ENCODE peak calls at places on chromosomes 7 and 10, in four cellular contexts. One of them, this sample, is unnamed.

GRCh38 chr7:98795741-98796493 is 73.9 kb downstream of the TMEM130 start:
- DNase-seq in RKO: peak
- DNase-seq in AG09309: no peak
- DNase-seq in AG04450: no peak
- DNase-seq in this sample: no peak

GRCh38 chr7:46630031-46630430 is 709.0 kb upstream of the IGFBP3 start:
- DNase-seq in RKO: no peak
- DNase-seq in AG04450: peak
- DNase-seq in AG09309: no peak
- DNase-seq in this sample: no peak

GRCh38 chr10:18400201-18400910 is 251.0 kb downstream of the NSUN6 start:
- DNase-seq in RKO: no peak
- DNase-seq in AG04450: no peak
- DNase-seq in AG09309: no peak
- DNase-seq in this sample: no peak

GRCh38 chr7:142626420-142627035 is 122.7 kb upstream of the PRSS1 start:
- DNase-seq in AG04450: no peak
- DNase-seq in RKO: peak
- DNase-seq in AG09309: no peak
- DNase-seq in this sample: no peak

GRCh38 chr10:13056461-13057077 is 43.4 kb upstream of the OPTN start:
- DNase-seq in RKO: peak
- DNase-seq in AG04450: peak
- DNase-seq in AG09309: no peak
- DNase-seq in this sample: no peak

GRCh38 chr10:63146503-63146902 is 13.4 kb downstream of the NRBF2 start:
- DNase-seq in AG09309: no peak
- DNase-seq in RKO: no peak
- DNase-seq in AG04450: no peak
- DNase-seq in this sample: no peak

GRCh38 chr10:85492684-85493083 is 873.9 kb downstream of the GRID1 start:
- DNase-seq in AG04450: no peak
- DNase-seq in AG09309: no peak
- DNase-seq in RKO: no peak
- DNase-seq in this sample: no peak

GRCh38 chr7:82631998-82632397 is 188.4 kb upstream of the CACNA2D1 start:
- DNase-seq in AG04450: no peak
- DNase-seq in RKO: no peak
- DNase-seq in AG09309: no peak
- DNase-seq in this sample: no peak

GRCh38 chr7:108028111-108028510 is 25.1 kb upstream of the LAMB1 start:
- DNase-seq in AG09309: no peak
- DNase-seq in AG04450: no peak
- DNase-seq in RKO: no peak
- DNase-seq in this sample: no peak

GRCh38 chr7:12796397-12797136 is 109.1 kb downstream of the ARL4A start:
- DNase-seq in AG04450: no peak
- DNase-seq in RKO: no peak
- DNase-seq in AG09309: no peak
- DNase-seq in this sample: no peak

GRCh38 chr10:123582084-123582989 is 83.8 kb upstream of the GPR26 start:
- DNase-seq in AG04450: no peak
- DNase-seq in AG09309: peak
- DNase-seq in RKO: peak
- DNase-seq in this sample: no peak

GRCh38 chr7:135602304-135602703 is 44.6 kb downstream of the NUP205 start:
- DNase-seq in AG04450: no peak
- DNase-seq in AG09309: peak
- DNase-seq in RKO: no peak
- DNase-seq in this sample: no peak

GRCh38 chr10:133278577-133279265 is 2.1 kb upstream of the ADAM8 start:
- DNase-seq in RKO: no peak
- DNase-seq in AG09309: no peak
- DNase-seq in AG04450: no peak
- DNase-seq in this sample: no peak

GRCh38 chr10:8416192-8416701 is 361.8 kb downstream of the GATA3 start:
- DNase-seq in AG09309: no peak
- DNase-seq in AG04450: no peak
- DNase-seq in RKO: no peak
- DNase-seq in this sample: no peak

GRCh38 chr10:125212150-125212809 is 51.9 kb upstream of the CTBP2 start:
- DNase-seq in RKO: no peak
- DNase-seq in AG09309: no peak
- DNase-seq in AG04450: no peak
- DNase-seq in this sample: no peak

GRCh38 chr10:79229081-79229541 is 118.2 kb upstream of the PPIF start:
- DNase-seq in AG04450: no peak
- DNase-seq in RKO: no peak
- DNase-seq in AG09309: no peak
- DNase-seq in this sample: no peak

GRCh38 chr10:1411956-1412355 is 325.4 kb downstream of the ADARB2 start:
- DNase-seq in AG04450: no peak
- DNase-seq in AG09309: no peak
- DNase-seq in RKO: no peak
- DNase-seq in this sample: no peak

GRCh38 chr7:27173412-27174076 is 576 bp downstream of the HOXA10 start:
- DNase-seq in AG09309: no peak
- DNase-seq in RKO: peak
- DNase-seq in AG04450: no peak
- DNase-seq in this sample: no peak

GRCh38 chr7:2922866-2923265 is 78.8 kb upstream of the GNA12 start:
- DNase-seq in AG04450: no peak
- DNase-seq in AG09309: no peak
- DNase-seq in RKO: no peak
- DNase-seq in this sample: no peak

GRCh38 chr7:128741491-128741890 is 2.3 kb downstream of the CALU start:
- DNase-seq in AG09309: no peak
- DNase-seq in AG04450: no peak
- DNase-seq in RKO: no peak
- DNase-seq in this sample: no peak

GRCh38 chr7:9023895-9024294 is 590.5 kb downstream of the NXPH1 start:
- DNase-seq in AG04450: no peak
- DNase-seq in RKO: no peak
- DNase-seq in AG09309: no peak
- DNase-seq in this sample: no peak

GRCh38 chr10:17682236-17682946 is 38.4 kb downstream of the STAM start:
- DNase-seq in RKO: no peak
- DNase-seq in AG09309: no peak
- DNase-seq in AG04450: no peak
- DNase-seq in this sample: no peak

GRCh38 chr10:17412323-17412722 is 42.1 kb downstream of the ST8SIA6 start:
- DNase-seq in AG09309: no peak
- DNase-seq in AG04450: no peak
- DNase-seq in RKO: peak
- DNase-seq in this sample: no peak